ENCODE peak calls at places on chromosomes 1 and 21, in six cellular contexts. One of them, this sample, is unnamed.
A peak's percentile ranks its signal among the peaks of the same experiment; 100 is the strongest.

GRCh38 chr1:5493708-5494390 is 498.4 kb downstream of the NPHP4 start:
- DNase-seq in testis: peak; percentile 25
- DNase-seq in stimulated activated CD4-positive, alpha-beta T cell treated with anti-CD3 and anti-CD28 coated beads, Interleukin-4, amount 100 ng/mL, for 48 hours: no peak
- DNase-seq in astrocyte: no peak
- DNase-seq in right lobe of liver: no peak
- DNase-seq in non-pigmented ciliary epithelial cell: no peak
- DNase-seq in this sample: no peak

GRCh38 chr1:159821171-159821867 is 5.4 kb upstream of the SLAMF8 start:
- DNase-seq in stimulated activated CD4-positive, alpha-beta T cell treated with anti-CD3 and anti-CD28 coated beads, Interleukin-4, amount 100 ng/mL, for 48 hours: no peak
- DNase-seq in right lobe of liver: no peak
- DNase-seq in non-pigmented ciliary epithelial cell: no peak
- DNase-seq in testis: no peak
- DNase-seq in astrocyte: no peak
- DNase-seq in this sample: no peak

GRCh38 chr1:153629343-153629665 is 1.1 kb downstream of the S100A1 start:
- DNase-seq in non-pigmented ciliary epithelial cell: no peak
- DNase-seq in astrocyte: no peak
- DNase-seq in testis: no peak
- DNase-seq in stimulated activated CD4-positive, alpha-beta T cell treated with anti-CD3 and anti-CD28 coated beads, Interleukin-4, amount 100 ng/mL, for 48 hours: no peak
- DNase-seq in right lobe of liver: peak; percentile 11
- DNase-seq in this sample: no peak

GRCh38 chr1:80155371-80155770 is 1148.8 kb upstream of the ADGRL4 start:
- DNase-seq in stimulated activated CD4-positive, alpha-beta T cell treated with anti-CD3 and anti-CD28 coated beads, Interleukin-4, amount 100 ng/mL, for 48 hours: no peak
- DNase-seq in testis: no peak
- DNase-seq in astrocyte: no peak
- DNase-seq in right lobe of liver: no peak
- DNase-seq in non-pigmented ciliary epithelial cell: no peak
- DNase-seq in this sample: no peak

GRCh38 chr1:157111396-157112165 is 12.0 kb upstream of the ETV3L start:
- DNase-seq in non-pigmented ciliary epithelial cell: no peak
- DNase-seq in astrocyte: no peak
- DNase-seq in stimulated activated CD4-positive, alpha-beta T cell treated with anti-CD3 and anti-CD28 coated beads, Interleukin-4, amount 100 ng/mL, for 48 hours: no peak
- DNase-seq in testis: no peak
- DNase-seq in right lobe of liver: no peak
- DNase-seq in this sample: no peak

GRCh38 chr1:203206116-203206687 is 19.7 kb upstream of the CHI3L1 start:
- DNase-seq in astrocyte: no peak
- DNase-seq in testis: no peak
- DNase-seq in right lobe of liver: no peak
- DNase-seq in stimulated activated CD4-positive, alpha-beta T cell treated with anti-CD3 and anti-CD28 coated beads, Interleukin-4, amount 100 ng/mL, for 48 hours: no peak
- DNase-seq in non-pigmented ciliary epithelial cell: no peak
- DNase-seq in this sample: no peak

GRCh38 chr1:20721117-20722061 is 3.6 kb upstream of the KIF17 start:
- DNase-seq in non-pigmented ciliary epithelial cell: no peak
- DNase-seq in right lobe of liver: peak; percentile 11
- DNase-seq in astrocyte: no peak
- DNase-seq in testis: no peak
- DNase-seq in stimulated activated CD4-positive, alpha-beta T cell treated with anti-CD3 and anti-CD28 coated beads, Interleukin-4, amount 100 ng/mL, for 48 hours: no peak
- DNase-seq in this sample: no peak

GRCh38 chr1:25694167-25694566 is 77.6 kb downstream of the MAN1C1 start:
- DNase-seq in non-pigmented ciliary epithelial cell: no peak
- DNase-seq in astrocyte: peak; percentile 56
- DNase-seq in stimulated activated CD4-positive, alpha-beta T cell treated with anti-CD3 and anti-CD28 coated beads, Interleukin-4, amount 100 ng/mL, for 48 hours: no peak
- DNase-seq in testis: peak; percentile 68
- DNase-seq in right lobe of liver: no peak
- DNase-seq in this sample: no peak

GRCh38 chr1:56448529-56448928 is 130.8 kb downstream of the PLPP3 start:
- DNase-seq in testis: no peak
- DNase-seq in astrocyte: no peak
- DNase-seq in right lobe of liver: no peak
- DNase-seq in stimulated activated CD4-positive, alpha-beta T cell treated with anti-CD3 and anti-CD28 coated beads, Interleukin-4, amount 100 ng/mL, for 48 hours: no peak
- DNase-seq in non-pigmented ciliary epithelial cell: no peak
- DNase-seq in this sample: no peak

GRCh38 chr1:246199086-246199485 is 308.0 kb downstream of the SMYD3 start:
- DNase-seq in non-pigmented ciliary epithelial cell: no peak
- DNase-seq in astrocyte: no peak
- DNase-seq in testis: no peak
- DNase-seq in stimulated activated CD4-positive, alpha-beta T cell treated with anti-CD3 and anti-CD28 coated beads, Interleukin-4, amount 100 ng/mL, for 48 hours: no peak
- DNase-seq in right lobe of liver: no peak
- DNase-seq in this sample: no peak

GRCh38 chr1:200907611-200908097 is 13.0 kb downstream of the INAVA start:
- DNase-seq in astrocyte: no peak
- DNase-seq in non-pigmented ciliary epithelial cell: no peak
- DNase-seq in testis: no peak
- DNase-seq in right lobe of liver: no peak
- DNase-seq in stimulated activated CD4-positive, alpha-beta T cell treated with anti-CD3 and anti-CD28 coated beads, Interleukin-4, amount 100 ng/mL, for 48 hours: no peak
- DNase-seq in this sample: no peak

GRCh38 chr1:160092366-160093068 is 5.9 kb downstream of the IGSF8 start:
- DNase-seq in non-pigmented ciliary epithelial cell: no peak
- DNase-seq in right lobe of liver: no peak
- DNase-seq in stimulated activated CD4-positive, alpha-beta T cell treated with anti-CD3 and anti-CD28 coated beads, Interleukin-4, amount 100 ng/mL, for 48 hours: no peak
- DNase-seq in astrocyte: no peak
- DNase-seq in testis: no peak
- DNase-seq in this sample: no peak

GRCh38 chr1:50604580-50604979 is 181.3 kb upstream of the DMRTA2 start:
- DNase-seq in testis: no peak
- DNase-seq in non-pigmented ciliary epithelial cell: no peak
- DNase-seq in stimulated activated CD4-positive, alpha-beta T cell treated with anti-CD3 and anti-CD28 coated beads, Interleukin-4, amount 100 ng/mL, for 48 hours: no peak
- DNase-seq in right lobe of liver: no peak
- DNase-seq in astrocyte: no peak
- DNase-seq in this sample: no peak

GRCh38 chr1:25737151-25737550 is 62.8 kb upstream of the SELENON start:
- DNase-seq in stimulated activated CD4-positive, alpha-beta T cell treated with anti-CD3 and anti-CD28 coated beads, Interleukin-4, amount 100 ng/mL, for 48 hours: no peak
- DNase-seq in astrocyte: no peak
- DNase-seq in testis: no peak
- DNase-seq in non-pigmented ciliary epithelial cell: no peak
- DNase-seq in right lobe of liver: no peak
- DNase-seq in this sample: no peak

GRCh38 chr1:188314557-188315137 is 1485.9 kb downstream of the PLA2G4A start:
- DNase-seq in testis: no peak
- DNase-seq in astrocyte: no peak
- DNase-seq in non-pigmented ciliary epithelial cell: no peak
- DNase-seq in stimulated activated CD4-positive, alpha-beta T cell treated with anti-CD3 and anti-CD28 coated beads, Interleukin-4, amount 100 ng/mL, for 48 hours: no peak
- DNase-seq in right lobe of liver: no peak
- DNase-seq in this sample: no peak

GRCh38 chr1:10696977-10697376 is 99.5 kb downstream of the CASZ1 start:
- DNase-seq in non-pigmented ciliary epithelial cell: no peak
- DNase-seq in stimulated activated CD4-positive, alpha-beta T cell treated with anti-CD3 and anti-CD28 coated beads, Interleukin-4, amount 100 ng/mL, for 48 hours: peak; percentile 24
- DNase-seq in testis: no peak
- DNase-seq in right lobe of liver: no peak
- DNase-seq in astrocyte: peak; percentile 27
- DNase-seq in this sample: peak; percentile 64

GRCh38 chr1:19893687-19894086 is 11.5 kb downstream of the OTUD3 start:
- DNase-seq in testis: peak; percentile 45
- DNase-seq in non-pigmented ciliary epithelial cell: no peak
- DNase-seq in stimulated activated CD4-positive, alpha-beta T cell treated with anti-CD3 and anti-CD28 coated beads, Interleukin-4, amount 100 ng/mL, for 48 hours: no peak
- DNase-seq in astrocyte: no peak
- DNase-seq in right lobe of liver: peak; percentile 35
- DNase-seq in this sample: no peak

GRCh38 chr1:160205242-160205973 is at the start of gene PEA15:
- DNase-seq in non-pigmented ciliary epithelial cell: no peak
- DNase-seq in right lobe of liver: peak; percentile 84
- DNase-seq in astrocyte: no peak
- DNase-seq in testis: peak; percentile 81
- DNase-seq in stimulated activated CD4-positive, alpha-beta T cell treated with anti-CD3 and anti-CD28 coated beads, Interleukin-4, amount 100 ng/mL, for 48 hours: peak; percentile 58
- DNase-seq in this sample: peak; percentile 80

GRCh38 chr1:164380893-164381292 is 178.1 kb upstream of the PBX1 start:
- DNase-seq in right lobe of liver: no peak
- DNase-seq in astrocyte: peak; percentile 79
- DNase-seq in stimulated activated CD4-positive, alpha-beta T cell treated with anti-CD3 and anti-CD28 coated beads, Interleukin-4, amount 100 ng/mL, for 48 hours: no peak
- DNase-seq in testis: no peak
- DNase-seq in non-pigmented ciliary epithelial cell: no peak
- DNase-seq in this sample: no peak

GRCh38 chr1:106268070-106268469 is 788.4 kb upstream of the PRMT6 start:
- DNase-seq in testis: peak; percentile 72
- DNase-seq in astrocyte: peak; percentile 12
- DNase-seq in stimulated activated CD4-positive, alpha-beta T cell treated with anti-CD3 and anti-CD28 coated beads, Interleukin-4, amount 100 ng/mL, for 48 hours: no peak
- DNase-seq in non-pigmented ciliary epithelial cell: no peak
- DNase-seq in right lobe of liver: no peak
- DNase-seq in this sample: no peak

GRCh38 chr1:58570817-58571216 is 6.2 kb downstream of the TACSTD2 start:
- DNase-seq in right lobe of liver: no peak
- DNase-seq in non-pigmented ciliary epithelial cell: no peak
- DNase-seq in astrocyte: no peak
- DNase-seq in stimulated activated CD4-positive, alpha-beta T cell treated with anti-CD3 and anti-CD28 coated beads, Interleukin-4, amount 100 ng/mL, for 48 hours: no peak
- DNase-seq in testis: no peak
- DNase-seq in this sample: no peak

GRCh38 chr1:153566414-153567371 is 1.0 kb upstream of the S100A2 start:
- DNase-seq in testis: peak; percentile 81
- DNase-seq in right lobe of liver: peak; percentile 89
- DNase-seq in astrocyte: peak; percentile 97
- DNase-seq in stimulated activated CD4-positive, alpha-beta T cell treated with anti-CD3 and anti-CD28 coated beads, Interleukin-4, amount 100 ng/mL, for 48 hours: peak; percentile 81
- DNase-seq in non-pigmented ciliary epithelial cell: peak; percentile 94
- DNase-seq in this sample: peak; percentile 95

GRCh38 chr1:97331165-97331564 is 589.7 kb downstream of the DPYD start:
- DNase-seq in non-pigmented ciliary epithelial cell: no peak
- DNase-seq in stimulated activated CD4-positive, alpha-beta T cell treated with anti-CD3 and anti-CD28 coated beads, Interleukin-4, amount 100 ng/mL, for 48 hours: no peak
- DNase-seq in right lobe of liver: no peak
- DNase-seq in testis: no peak
- DNase-seq in astrocyte: no peak
- DNase-seq in this sample: no peak

GRCh38 chr1:65278344-65279091 is 30.8 kb upstream of the DNAJC6 start:
- DNase-seq in testis: no peak
- DNase-seq in astrocyte: no peak
- DNase-seq in right lobe of liver: no peak
- DNase-seq in stimulated activated CD4-positive, alpha-beta T cell treated with anti-CD3 and anti-CD28 coated beads, Interleukin-4, amount 100 ng/mL, for 48 hours: no peak
- DNase-seq in non-pigmented ciliary epithelial cell: no peak
- DNase-seq in this sample: no peak

GRCh38 chr21:45086342-45086958 is 12.1 kb downstream of the ADARB1 start:
- DNase-seq in non-pigmented ciliary epithelial cell: no peak
- DNase-seq in right lobe of liver: no peak
- DNase-seq in stimulated activated CD4-positive, alpha-beta T cell treated with anti-CD3 and anti-CD28 coated beads, Interleukin-4, amount 100 ng/mL, for 48 hours: no peak
- DNase-seq in testis: no peak
- DNase-seq in astrocyte: no peak
- DNase-seq in this sample: no peak

GRCh38 chr1:8238141-8239038 is 79.5 kb upstream of the SLC45A1 start:
- DNase-seq in right lobe of liver: no peak
- DNase-seq in testis: no peak
- DNase-seq in astrocyte: peak; percentile 98
- DNase-seq in non-pigmented ciliary epithelial cell: peak; percentile 95
- DNase-seq in stimulated activated CD4-positive, alpha-beta T cell treated with anti-CD3 and anti-CD28 coated beads, Interleukin-4, amount 100 ng/mL, for 48 hours: no peak
- DNase-seq in this sample: no peak

This sample was measured in activated CD4-positive, alpha-beta memory T cell treated with anti-CD3 and anti-CD28 coated beads for 36 hours.